ENCODE peak calls at places on chromosome 10, in ten cellular contexts. B, C, Q, F, H, L, M, X, N and K are unnamed samples.
A peak's percentile ranks its signal among the peaks of the same experiment; 100 is the strongest.

GRCh38 chr10:46296629-46297275 is 10.0 kb downstream of the ANTXRL start:
- DNase-seq in B (no peak), C (no peak), Q (no peak), F (no peak), H (no peak), L (no peak), M (no peak), X (no peak), N (no peak), K (no peak)

GRCh38 chr10:121783782-121784372 is 144.0 kb downstream of the ATE1 start:
- DNase-seq in B (no peak), C (no peak), Q (no peak), F (no peak), H (no peak), L (no peak), M (no peak), X (no peak), N (no peak), K (no peak)

GRCh38 chr10:3173173-3173878 is 744 bp upstream of the PITRM1 start:
- DNase-seq in B (peak; percentile 90), C (no peak), Q (no peak), F (no peak), H (no peak), L (peak; percentile 97), M (no peak), X (no peak), N (no peak), K (no peak)

GRCh38 chr10:111758593-111758992 is 425.0 kb downstream of the GPAM start:
- DNase-seq in B (no peak), C (no peak), Q (no peak), F (no peak), H (no peak), L (no peak), M (no peak), X (no peak), N (no peak), K (no peak)

GRCh38 chr10:7482992-7483391 is 72.2 kb upstream of the SFMBT2 start:
- DNase-seq in B (no peak), C (no peak), Q (no peak), F (no peak), H (no peak), L (no peak), M (no peak), X (no peak), N (no peak), K (no peak)

GRCh38 chr10:120713573-120713972 is 137.6 kb upstream of the WDR11 start:
- DNase-seq in B (no peak), C (no peak), Q (no peak), F (no peak), H (no peak), L (no peak), M (no peak), X (no peak), N (no peak), K (no peak)

GRCh38 chr10:3548096-3548495 is 236.9 kb downstream of the KLF6 start:
- DNase-seq in B (no peak), C (no peak), Q (no peak), F (no peak), H (no peak), L (no peak), M (no peak), X (no peak), N (no peak), K (no peak)

GRCh38 chr10:86730227-86730626 is 26.2 kb upstream of the BMPR1A start:
- DNase-seq in B (peak; percentile 39), C (peak; percentile 8), Q (no peak), F (no peak), H (no peak), L (no peak), M (no peak), X (no peak), N (no peak), K (no peak)

GRCh38 chr10:43667317-43667731 is 18.6 kb upstream of the ZNF32 start:
- DNase-seq in B (no peak), C (peak; percentile 59), Q (no peak), F (no peak), H (no peak), L (no peak), M (no peak), X (no peak), N (no peak), K (no peak)

GRCh38 chr10:101285519-101286070 is 56.3 kb upstream of the LBX1 start:
- DNase-seq in B (peak; percentile 75), C (no peak), Q (no peak), F (no peak), H (no peak), L (no peak), M (no peak), X (no peak), N (no peak), K (no peak)

GRCh38 chr10:92740762-92741161 is 51.0 kb downstream of the HHEX start:
- DNase-seq in B (no peak), C (peak; percentile 48), Q (no peak), F (no peak), H (no peak), L (no peak), M (no peak), X (no peak), N (no peak), K (no peak)

GRCh38 chr10:114492351-114493037 is 88.2 kb upstream of the AFAP1L2 start:
- DNase-seq in B (no peak), C (peak; percentile 14), Q (no peak), F (no peak), H (no peak), L (no peak), M (peak; percentile 63), X (peak; percentile 69), N (no peak), K (no peak)

GRCh38 chr10:103619424-103620356 is 126.2 kb downstream of the NEURL1 start:
- DNase-seq in B (no peak), C (no peak), Q (no peak), F (no peak), H (no peak), L (no peak), M (no peak), X (no peak), N (no peak), K (no peak)

GRCh38 chr10:49243610-49244283 is 55.2 kb upstream of the C10orf71 start:
- DNase-seq in B (no peak), C (no peak), Q (no peak), F (no peak), H (no peak), L (no peak), M (no peak), X (no peak), N (no peak), K (no peak)

GRCh38 chr10:100972115-100972903 is 3.0 kb downstream of the SEMA4G start:
- DNase-seq in B (no peak), C (no peak), Q (no peak), F (no peak), H (no peak), L (no peak), M (no peak), X (no peak), N (no peak), K (no peak)

GRCh38 chr10:30974773-30975386 is 56.8 kb downstream of the ZNF438 start:
- DNase-seq in B (no peak), C (no peak), Q (no peak), F (no peak), H (no peak), L (no peak), M (no peak), X (no peak), N (no peak), K (no peak)

GRCh38 chr10:71536332-71536731 is 139.6 kb downstream of the CDH23 start:
- DNase-seq in B (no peak), C (peak; percentile 8), Q (no peak), F (no peak), H (no peak), L (no peak), M (no peak), X (peak; percentile 55), N (no peak), K (no peak)

GRCh38 chr10:132945894-132946255 is 3.5 kb upstream of the CFAP46 start:
- DNase-seq in B (no peak), C (no peak), Q (no peak), F (no peak), H (no peak), L (no peak), M (no peak), X (no peak), N (no peak), K (no peak)

GRCh38 chr10:43206391-43207235 is 60.3 kb downstream of the RASGEF1A start:
- DNase-seq in B (no peak), C (no peak), Q (no peak), F (no peak), H (no peak), L (no peak), M (peak; percentile 18), X (no peak), N (no peak), K (no peak)

GRCh38 chr10:132065491-132066105 is at the start of gene JAKMIP3:
- DNase-seq in B (no peak), C (peak; percentile 94), Q (no peak), F (no peak), H (peak; percentile 72), L (peak; percentile 25), M (no peak), X (peak; percentile 68), N (no peak), K (no peak)

GRCh38 chr10:29881811-29882210 is 177.6 kb downstream of the JCAD start:
- DNase-seq in B (no peak), C (no peak), Q (no peak), F (no peak), H (no peak), L (no peak), M (no peak), X (no peak), N (no peak), K (no peak)

GRCh38 chr10:101769541-101770180 is 6.3 kb downstream of the FGF8 start:
- DNase-seq in B (no peak), C (no peak), Q (no peak), F (no peak), H (no peak), L (no peak), M (no peak), X (no peak), N (no peak), K (no peak)

GRCh38 chr10:100811752-100812750 is 66.7 kb downstream of the PAX2 start:
- DNase-seq in B (no peak), C (no peak), Q (no peak), F (no peak), H (no peak), L (no peak), M (no peak), X (no peak), N (no peak), K (no peak)

GRCh38 chr10:125003146-125003900 is 61.4 kb downstream of the ZRANB1 start:
- DNase-seq in B (no peak), C (no peak), Q (no peak), F (no peak), H (no peak), L (no peak), M (peak; percentile 18), X (no peak), N (no peak), K (no peak)

GRCh38 chr10:118531105-118531851 is 64.2 kb downstream of the PRLHR start:
- DNase-seq in B (no peak), C (peak; percentile 44), Q (peak; percentile 26), F (no peak), H (no peak), L (no peak), M (peak; percentile 32), X (peak; percentile 10), N (no peak), K (no peak)

GRCh38 chr10:31036209-31036608 is 4.5 kb upstream of the ZNF438 start:
- DNase-seq in B (peak; percentile 54), C (peak; percentile 55), Q (no peak), F (no peak), H (no peak), L (no peak), M (no peak), X (peak; percentile 58), N (no peak), K (no peak)

GRCh38 chr10:44008270-44008916 is 359.7 kb upstream of the ZNF32 start:
- DNase-seq in B (no peak), C (peak; percentile 77), Q (no peak), F (no peak), H (no peak), L (no peak), M (no peak), X (peak; percentile 87), N (no peak), K (no peak)

GRCh38 chr10:50536617-50537252 is 87.0 kb downstream of the SGMS1 start:
- DNase-seq in B (no peak), C (peak; percentile 31), Q (no peak), F (no peak), H (no peak), L (no peak), M (no peak), X (no peak), N (no peak), K (no peak)